ENCODE peak calls at places on chromosomes 7 and 10, in six cellular contexts. One of them, this sample, is unnamed.

GRCh38 chr10:132149261-132149660 is 37.5 kb upstream of the DPYSL4 start:
- DNase-seq in GM12878: peak
- DNase-seq in HepG2: no peak
- DNase-seq in SK-N-SH: peak
- DNase-seq in H1: no peak
- DNase-seq in K562: peak
- DNase-seq in this sample: no peak

GRCh38 chr10:115762029-115762428 is 511.0 kb downstream of the GFRA1 start:
- DNase-seq in HepG2: no peak
- DNase-seq in H1: no peak
- DNase-seq in K562: no peak
- DNase-seq in SK-N-SH: no peak
- DNase-seq in GM12878: no peak
- DNase-seq in this sample: no peak

GRCh38 chr7:53358301-53358700 is 322.9 kb downstream of the POM121L12 start:
- DNase-seq in H1: no peak
- DNase-seq in SK-N-SH: no peak
- DNase-seq in K562: no peak
- DNase-seq in HepG2: no peak
- DNase-seq in GM12878: no peak
- DNase-seq in this sample: no peak

GRCh38 chr7:146090023-146090645 is 26.5 kb upstream of the CNTNAP2 start:
- DNase-seq in K562: peak
- DNase-seq in H1: no peak
- DNase-seq in HepG2: peak
- DNase-seq in GM12878: no peak
- DNase-seq in SK-N-SH: peak
- DNase-seq in this sample: peak

GRCh38 chr7:43590862-43591550 is 8.1 kb downstream of the STK17A start:
- DNase-seq in GM12878: peak
- DNase-seq in K562: no peak
- DNase-seq in HepG2: no peak
- DNase-seq in H1: no peak
- DNase-seq in SK-N-SH: no peak
- DNase-seq in this sample: peak

GRCh38 chr7:73496626-73497025 is 25.5 kb downstream of the BAZ1B start:
- DNase-seq in GM12878: no peak
- DNase-seq in K562: no peak
- DNase-seq in H1: no peak
- DNase-seq in SK-N-SH: no peak
- DNase-seq in HepG2: no peak
- DNase-seq in this sample: no peak

GRCh38 chr7:88317422-88317821 is 10.7 kb upstream of the STEAP4 start:
- DNase-seq in HepG2: no peak
- DNase-seq in K562: no peak
- DNase-seq in GM12878: no peak
- DNase-seq in SK-N-SH: no peak
- DNase-seq in H1: no peak
- DNase-seq in this sample: no peak

GRCh38 chr7:44333971-44334733 is 8.8 kb upstream of the CAMK2B start:
- DNase-seq in HepG2: no peak
- DNase-seq in SK-N-SH: no peak
- DNase-seq in K562: no peak
- DNase-seq in GM12878: no peak
- DNase-seq in H1: peak
- DNase-seq in this sample: no peak

GRCh38 chr10:29386347-29386999 is 97.6 kb downstream of the LYZL1 start:
- DNase-seq in H1: no peak
- DNase-seq in SK-N-SH: peak
- DNase-seq in K562: peak
- DNase-seq in HepG2: peak
- DNase-seq in GM12878: no peak
- DNase-seq in this sample: no peak

GRCh38 chr7:34849163-34849960 is 187.9 kb downstream of the DPY19L1 start:
- DNase-seq in GM12878: no peak
- DNase-seq in HepG2: peak
- DNase-seq in SK-N-SH: no peak
- DNase-seq in K562: no peak
- DNase-seq in H1: no peak
- DNase-seq in this sample: no peak

GRCh38 chr7:67843001-67843400 is 846.4 kb downstream of the TYW1 start:
- DNase-seq in HepG2: no peak
- DNase-seq in K562: no peak
- DNase-seq in H1: no peak
- DNase-seq in GM12878: no peak
- DNase-seq in SK-N-SH: no peak
- DNase-seq in this sample: no peak

GRCh38 chr7:374706-375490 is 84.9 kb downstream of the FOXL3 start:
- DNase-seq in HepG2: no peak
- DNase-seq in H1: no peak
- DNase-seq in SK-N-SH: no peak
- DNase-seq in GM12878: no peak
- DNase-seq in K562: no peak
- DNase-seq in this sample: no peak

GRCh38 chr10:92689663-92690210 is at the start of gene HHEX:
- DNase-seq in GM12878: no peak
- DNase-seq in H1: no peak
- DNase-seq in SK-N-SH: peak
- DNase-seq in K562: peak
- DNase-seq in HepG2: peak
- DNase-seq in this sample: peak

GRCh38 chr7:157429001-157429679 is 92.3 kb downstream of the DNAJB6 start:
- DNase-seq in H1: no peak
- DNase-seq in SK-N-SH: no peak
- DNase-seq in K562: no peak
- DNase-seq in GM12878: no peak
- DNase-seq in HepG2: no peak
- DNase-seq in this sample: no peak

GRCh38 chr10:33231621-33232350 is 102.7 kb downstream of the NRP1 start:
- DNase-seq in H1: no peak
- DNase-seq in GM12878: no peak
- DNase-seq in K562: no peak
- DNase-seq in SK-N-SH: no peak
- DNase-seq in HepG2: no peak
- DNase-seq in this sample: no peak

GRCh38 chr7:16235152-16235526 is 186.2 kb downstream of the CRPPA start:
- DNase-seq in GM12878: no peak
- DNase-seq in H1: no peak
- DNase-seq in K562: no peak
- DNase-seq in HepG2: no peak
- DNase-seq in SK-N-SH: no peak
- DNase-seq in this sample: no peak

GRCh38 chr10:50229460-50229859 is 21.9 kb downstream of the ASAH2 start:
- DNase-seq in SK-N-SH: no peak
- DNase-seq in H1: no peak
- DNase-seq in GM12878: no peak
- DNase-seq in K562: no peak
- DNase-seq in HepG2: no peak
- DNase-seq in this sample: no peak

GRCh38 chr7:137992738-137993394 is 9.0 kb downstream of the CREB3L2 start:
- DNase-seq in GM12878: no peak
- DNase-seq in HepG2: peak
- DNase-seq in H1: no peak
- DNase-seq in SK-N-SH: no peak
- DNase-seq in K562: no peak
- DNase-seq in this sample: peak

GRCh38 chr10:35884657-35885071 is 242.6 kb upstream of the FZD8 start:
- DNase-seq in H1: no peak
- DNase-seq in GM12878: no peak
- DNase-seq in SK-N-SH: no peak
- DNase-seq in K562: no peak
- DNase-seq in HepG2: no peak
- DNase-seq in this sample: no peak

GRCh38 chr7:1856161-1856965 is 186.3 kb downstream of the ELFN1 start:
- DNase-seq in HepG2: no peak
- DNase-seq in H1: no peak
- DNase-seq in GM12878: no peak
- DNase-seq in SK-N-SH: peak
- DNase-seq in K562: peak
- DNase-seq in this sample: no peak

GRCh38 chr7:69049341-69049740 is 548.9 kb upstream of the AUTS2 start:
- DNase-seq in K562: no peak
- DNase-seq in H1: peak
- DNase-seq in GM12878: no peak
- DNase-seq in SK-N-SH: no peak
- DNase-seq in HepG2: no peak
- DNase-seq in this sample: no peak

GRCh38 chr10:17662193-17663138 is 18.5 kb downstream of the STAM start:
- DNase-seq in K562: peak
- DNase-seq in HepG2: no peak
- DNase-seq in GM12878: no peak
- DNase-seq in H1: no peak
- DNase-seq in SK-N-SH: no peak
- DNase-seq in this sample: no peak

GRCh38 chr10:17669185-17669872 is 25.4 kb downstream of the STAM start:
- DNase-seq in H1: no peak
- DNase-seq in HepG2: no peak
- DNase-seq in K562: no peak
- DNase-seq in SK-N-SH: no peak
- DNase-seq in GM12878: peak
- DNase-seq in this sample: no peak

GRCh38 chr10:17663450-17663849 is 19.5 kb downstream of the STAM start:
- DNase-seq in GM12878: no peak
- DNase-seq in SK-N-SH: no peak
- DNase-seq in K562: no peak
- DNase-seq in H1: no peak
- DNase-seq in HepG2: no peak
- DNase-seq in this sample: no peak

GRCh38 chr10:17668435-17669184 is 24.7 kb downstream of the STAM start:
- DNase-seq in SK-N-SH: no peak
- DNase-seq in K562: no peak
- DNase-seq in HepG2: peak
- DNase-seq in H1: no peak
- DNase-seq in GM12878: no peak
- DNase-seq in this sample: no peak

DNA sequence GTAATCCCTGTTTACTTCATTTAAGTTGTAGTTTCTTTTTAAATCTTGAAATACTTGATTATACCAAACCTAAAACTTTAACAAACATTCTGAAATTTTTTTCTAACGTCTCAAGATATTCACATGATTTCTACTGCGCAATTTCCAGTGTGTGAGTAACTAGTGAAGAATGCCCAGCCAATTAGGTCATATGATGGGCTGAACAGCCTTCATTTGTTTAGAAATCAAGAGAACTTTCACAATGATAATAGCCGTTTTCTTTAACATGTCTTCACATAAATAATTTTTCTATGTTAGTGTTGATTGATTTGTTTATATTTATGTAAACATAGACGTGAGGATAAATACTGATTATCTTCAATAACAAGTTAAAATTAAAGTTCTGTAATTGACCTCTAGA is 21.8 kb downstream of the STAM start:
- DNase-seq in H1: no peak
- DNase-seq in GM12878: no peak
- DNase-seq in HepG2: peak
- DNase-seq in K562: no peak
- DNase-seq in SK-N-SH: no peak
- DNase-seq in this sample: no peak
- TF ChIP-seq GABPA in H1: no peak
- TF ChIP-seq GABPA in GM12878: no peak
- TF ChIP-seq GABPA in HepG2: no peak
- TF ChIP-seq GABPA in K562: no peak
- TF ChIP-seq GABPA in SK-N-SH: no peak
- TF ChIP-seq GABPA in this sample: no peak

DNA sequence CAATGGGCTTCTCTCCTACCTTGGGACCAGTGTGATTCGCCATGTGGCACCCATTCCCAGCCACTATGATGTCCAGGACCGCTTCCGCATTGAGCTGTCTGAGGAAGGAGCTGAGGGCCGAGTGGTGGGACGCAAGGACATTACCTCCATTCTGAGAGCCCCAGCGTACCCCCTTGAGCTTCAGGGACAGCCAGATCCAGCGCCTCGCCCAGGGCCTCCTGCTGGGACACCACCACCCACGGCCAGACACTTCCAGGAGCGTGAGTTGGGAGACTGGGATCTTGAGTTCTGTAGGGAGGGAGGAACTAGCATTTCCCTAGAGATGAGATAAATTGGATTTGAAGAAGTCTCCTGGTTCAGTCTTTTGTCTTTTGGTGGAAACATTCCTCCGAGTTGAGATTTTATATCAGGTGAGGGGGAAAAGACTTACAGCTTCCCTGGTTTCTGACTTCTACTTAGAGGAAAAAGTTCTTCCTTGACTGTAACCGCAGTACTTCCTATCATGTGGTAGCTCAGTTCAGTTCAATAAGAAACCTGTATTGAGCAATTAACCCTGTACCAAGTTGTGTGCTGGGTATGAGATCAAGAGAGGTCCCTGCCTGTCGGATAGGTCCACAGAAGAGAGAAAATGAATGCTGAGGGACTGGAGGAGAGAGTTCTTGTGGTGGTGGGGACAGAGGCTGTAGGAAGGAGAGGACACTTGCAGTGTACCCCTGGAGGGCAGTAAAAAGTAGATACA is 1.3 kb downstream of the MOSPD3 start:
- DNase-seq in SK-N-SH: no peak
- DNase-seq in H1: no peak
- DNase-seq in HepG2: no peak
- DNase-seq in K562: no peak
- DNase-seq in GM12878: no peak
- DNase-seq in this sample: peak
- H3K4me3 ChIP-seq in SK-N-SH: peak
- H3K4me3 ChIP-seq in H1: no peak
- H3K4me3 ChIP-seq in HepG2: peak
- H3K4me3 ChIP-seq in K562: peak
- H3K4me3 ChIP-seq in GM12878: no peak
- H3K4me3 ChIP-seq in this sample: peak

GRCh38 chr7:21722371-21722770 is 179.5 kb downstream of the DNAH11 start:
- DNase-seq in H1: no peak
- DNase-seq in K562: peak
- DNase-seq in HepG2: no peak
- DNase-seq in SK-N-SH: no peak
- DNase-seq in GM12878: no peak
- DNase-seq in this sample: no peak
- TF ChIP-seq GABPA in H1: no peak
- TF ChIP-seq GABPA in K562: no peak
- TF ChIP-seq GABPA in HepG2: no peak
- TF ChIP-seq GABPA in SK-N-SH: no peak
- TF ChIP-seq GABPA in GM12878: no peak
- TF ChIP-seq GABPA in this sample: no peak

GRCh38 chr7:129784783-129785456 is 167.8 kb downstream of the UBE2H start:
- DNase-seq in HepG2: no peak
- DNase-seq in SK-N-SH: peak
- DNase-seq in GM12878: peak
- DNase-seq in H1: no peak
- DNase-seq in K562: peak
- DNase-seq in this sample: no peak

GRCh38 chr7:129786179-129786514 is 166.6 kb downstream of the UBE2H start:
- DNase-seq in SK-N-SH: no peak
- DNase-seq in GM12878: no peak
- DNase-seq in K562: no peak
- DNase-seq in HepG2: no peak
- DNase-seq in H1: no peak
- DNase-seq in this sample: no peak

GRCh38 chr7:129786825-129787563 is 165.8 kb downstream of the UBE2H start:
- DNase-seq in K562: no peak
- DNase-seq in HepG2: no peak
- DNase-seq in H1: no peak
- DNase-seq in SK-N-SH: no peak
- DNase-seq in GM12878: no peak
- DNase-seq in this sample: no peak

GRCh38 chr7:129784437-129784782 is 168.3 kb downstream of the UBE2H start:
- DNase-seq in SK-N-SH: no peak
- DNase-seq in H1: no peak
- DNase-seq in GM12878: no peak
- DNase-seq in K562: no peak
- DNase-seq in HepG2: no peak
- DNase-seq in this sample: no peak

GRCh38 chr7:129785457-129786178 is 167.1 kb downstream of the UBE2H start:
- DNase-seq in H1: no peak
- DNase-seq in GM12878: no peak
- DNase-seq in SK-N-SH: no peak
- DNase-seq in HepG2: no peak
- DNase-seq in K562: peak
- DNase-seq in this sample: no peak
- H3K4me3 ChIP-seq in H1: peak
- H3K4me3 ChIP-seq in GM12878: peak
- H3K4me3 ChIP-seq in SK-N-SH: no peak
- H3K4me3 ChIP-seq in HepG2: peak
- H3K4me3 ChIP-seq in K562: no peak
- H3K4me3 ChIP-seq in this sample: no peak